ENCODE peak calls at places on chromosomes 16 and 17, in five cellular contexts. U, Z, J, W and R are unnamed samples.

GRCh38 chr16:70723740-70724145 is 37.9 kb upstream of the MTSS2 start:
- DNase-seq in U (no peak), Z (no peak), J (no peak), W (no peak), R (no peak)

GRCh38 chr16:10572611-10573010 is 7.8 kb downstream of the EMP2 start:
- DNase-seq in U (no peak), Z (no peak), J (no peak), W (no peak), R (no peak)

GRCh38 chr17:56912105-56912999 is 1.5 kb downstream of the TRIM25 start:
- DNase-seq in U (peak), Z (peak), J (peak), W (peak), R (peak)

GRCh38 chr17:10119203-10120112 is 78.9 kb downstream of the GAS7 start:
- DNase-seq in U (peak), Z (no peak), J (peak), W (no peak), R (peak)

GRCh38 chr16:85673529-85674417 is 15.0 kb downstream of the GINS2 start:
- DNase-seq in U (peak), Z (no peak), J (no peak), W (peak), R (no peak)

GRCh38 chr16:58306327-58306726 is 11.5 kb upstream of the PRSS54 start:
- DNase-seq in U (peak), Z (no peak), J (peak), W (no peak), R (peak)

GRCh38 chr16:466651-467050 is 41.2 kb downstream of the RAB11FIP3 start:
- DNase-seq in U (no peak), Z (no peak), J (no peak), W (no peak), R (no peak)

GRCh38 chr16:51888534-51888933 is 658.4 kb downstream of the TOX3 start:
- DNase-seq in U (no peak), Z (no peak), J (no peak), W (no peak), R (no peak)

GRCh38 chr17:83195330-83196087 is 116.1 kb downstream of the METRNL start:
- DNase-seq in U (peak), Z (no peak), J (no peak), W (no peak), R (peak)

GRCh38 chr16:53041196-53041977 is 11.3 kb downstream of the CHD9NB start:
- DNase-seq in U (peak), Z (peak), J (peak), W (no peak), R (no peak)

GRCh38 chr17:68705331-68706166 is 104.4 kb upstream of the FAM20A start:
- DNase-seq in U (no peak), Z (no peak), J (no peak), W (no peak), R (no peak)

GRCh38 chr17:43212641-43213490 is 1.2 kb downstream of the TMEM106A start:
- DNase-seq in U (no peak), Z (no peak), J (peak), W (no peak), R (no peak)

GRCh38 chr16:70331091-70331490 is 15.6 kb upstream of the DDX19A start:
- DNase-seq in U (no peak), Z (no peak), J (no peak), W (no peak), R (no peak)

GRCh38 chr17:56914641-56915263 is 903 bp upstream of the TRIM25 start:
- DNase-seq in U (no peak), Z (no peak), J (no peak), W (peak), R (no peak)

GRCh38 chr16:58194790-58195189 is 3.1 kb downstream of the CSNK2A2 start:
- DNase-seq in U (no peak), Z (no peak), J (no peak), W (no peak), R (no peak)

GRCh38 chr16:11318817-11319216 is 26.4 kb upstream of the RMI2 start:
- DNase-seq in U (no peak), Z (no peak), J (no peak), W (no peak), R (no peak)

GRCh38 chr17:48542114-48542955 is 2.6 kb downstream of the HOXB2 start:
- DNase-seq in U (no peak), Z (peak), J (no peak), W (no peak), R (no peak)

GRCh38 chr17:1919206-1919605 is 89.4 kb downstream of the RPA1 start:
- DNase-seq in U (no peak), Z (no peak), J (no peak), W (no peak), R (no peak)

GRCh38 chr17:11880714-11881113 is 116.6 kb downstream of the ZNF18 start:
- DNase-seq in U (no peak), Z (no peak), J (peak), W (no peak), R (no peak)

GRCh38 chr17:42363767-42364585 is 24.3 kb downstream of the STAT3 start:
- DNase-seq in U (no peak), Z (no peak), J (no peak), W (no peak), R (peak)

GRCh38 chr17:49002766-49003165 is 5.6 kb downstream of the IGF2BP1 start:
- DNase-seq in U (no peak), Z (no peak), J (no peak), W (no peak), R (no peak)

GRCh38 chr16:48081656-48082055 is 74.1 kb downstream of the ABCC12 start:
- DNase-seq in U (no peak), Z (no peak), J (no peak), W (no peak), R (no peak)

GRCh38 chr16:30867747-30868146 is 26.1 kb downstream of the BCL7C start:
- DNase-seq in U (no peak), Z (no peak), J (no peak), W (no peak), R (no peak)

GRCh38 chr17:65265276-65265675 is 128.1 kb downstream of the RGS9 start:
- DNase-seq in U (no peak), Z (no peak), J (no peak), W (no peak), R (no peak)

GRCh38 chr17:28407974-28408306 is 1.9 kb upstream of the SLC46A1 start:
- DNase-seq in U (no peak), Z (no peak), J (no peak), W (no peak), R (no peak)

GRCh38 chr17:5773942-5774341 is 189.6 kb upstream of the NLRP1 start:
- DNase-seq in U (no peak), Z (no peak), J (no peak), W (no peak), R (no peak)

GRCh38 chr16:75061677-75062076 is 54.9 kb downstream of the LDHD start:
- DNase-seq in U (no peak), Z (peak), J (no peak), W (no peak), R (no peak)

GRCh38 chr17:2883544-2884203 is 87.4 kb downstream of the RAP1GAP2 start:
- DNase-seq in U (peak), Z (no peak), J (no peak), W (no peak), R (no peak)

GRCh38 chr17:61382796-61383688 is 16.6 kb upstream of the TBX2 start:
- DNase-seq in U (no peak), Z (no peak), J (no peak), W (no peak), R (no peak)

GRCh38 chr16:84041421-84041820 is 1.2 kb downstream of the SLC38A8 start:
- DNase-seq in U (no peak), Z (no peak), J (no peak), W (no peak), R (no peak)

GRCh38 chr16:20410153-20410723 is 904 bp downstream of the ACSM5 start:
- DNase-seq in U (no peak), Z (no peak), J (no peak), W (no peak), R (no peak)

GRCh38 chr16:5863207-5863606 is 765.6 kb upstream of the EEF2KMT start:
- DNase-seq in U (no peak), Z (no peak), J (no peak), W (no peak), R (no peak)

GRCh38 chr17:15257316-15257925 is 7.7 kb downstream of the PMP22 start:
- DNase-seq in U (peak), Z (peak), J (peak), W (peak), R (peak)

GRCh38 chr17:43940630-43941029 is 1.6 kb downstream of the PPY start:
- DNase-seq in U (no peak), Z (no peak), J (no peak), W (no peak), R (peak)

GRCh38 chr16:20884240-20884556 is 16.0 kb downstream of the DCUN1D3 start:
- DNase-seq in U (no peak), Z (peak), J (peak), W (peak), R (no peak)

GRCh38 chr17:65088621-65089385 is 32.3 kb upstream of the GNA13 start:
- DNase-seq in U (no peak), Z (no peak), J (no peak), W (no peak), R (no peak)

GRCh38 chr17:37488607-37489196 is 989 bp upstream of the DUSP14 start:
- DNase-seq in U (peak), Z (peak), J (peak), W (peak), R (peak)

GRCh38 chr17:58339775-58340622 is 11.4 kb upstream of the TSPOAP1 start:
- DNase-seq in U (no peak), Z (no peak), J (no peak), W (no peak), R (no peak)

GRCh38 chr16:17251496-17251895 is 219.3 kb downstream of the XYLT1 start:
- DNase-seq in U (no peak), Z (no peak), J (no peak), W (no peak), R (no peak)
- H3K27ac ChIP-seq in U (no peak), Z (no peak), J (no peak), W (no peak), R (no peak)

GRCh38 chr17:737561-738113 is 5.2 kb downstream of the TLCD3A start:
- DNase-seq in U (no peak), Z (no peak), J (no peak), W (no peak), R (no peak)

GRCh38 chr17:731943-732787 is at the start of gene TLCD3A:
- DNase-seq in U (peak), Z (peak), J (peak), W (peak), R (peak)

GRCh38 chr17:728911-729310 is 3.5 kb upstream of the TLCD3A start:
- DNase-seq in U (no peak), Z (no peak), J (no peak), W (no peak), R (no peak)

GRCh38 chr17:732788-733720 is 658 bp downstream of the TLCD3A start:
- DNase-seq in U (peak), Z (no peak), J (peak), W (no peak), R (peak)

DNA sequence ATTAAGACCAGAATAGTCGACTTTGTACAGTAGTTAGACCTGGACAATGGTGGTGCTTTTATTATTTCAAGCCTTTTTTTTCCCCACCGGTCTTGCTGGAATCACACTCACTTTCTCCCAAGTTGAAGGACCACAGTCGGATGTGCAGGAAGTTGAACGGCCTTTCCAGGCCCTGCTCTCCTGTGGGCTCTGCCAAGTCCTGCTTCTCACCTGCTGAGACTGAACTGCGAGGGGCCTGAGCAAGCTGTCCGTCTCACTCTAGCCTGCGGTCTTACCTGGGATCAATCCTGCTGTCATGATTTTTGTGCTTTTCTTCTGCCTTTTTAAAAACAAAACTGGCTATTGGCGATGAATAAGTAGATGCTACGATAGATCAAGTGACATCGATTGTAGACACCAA is 1.3 kb downstream of the TLCD3A start:
- DNase-seq in U (no peak), Z (no peak), J (no peak), W (no peak), R (no peak)
- TF ChIP-seq POLR2A in U (no peak), Z (no peak), J (no peak), W (no peak), R (no peak)

GRCh38 chr17:76640550-76641380 is 2.8 kb downstream of the ST6GALNAC1 start:
- DNase-seq in U (peak), Z (no peak), J (no peak), W (no peak), R (no peak)
- H3K27ac ChIP-seq in U (no peak), Z (no peak), J (peak), W (no peak), R (no peak)

DNA sequence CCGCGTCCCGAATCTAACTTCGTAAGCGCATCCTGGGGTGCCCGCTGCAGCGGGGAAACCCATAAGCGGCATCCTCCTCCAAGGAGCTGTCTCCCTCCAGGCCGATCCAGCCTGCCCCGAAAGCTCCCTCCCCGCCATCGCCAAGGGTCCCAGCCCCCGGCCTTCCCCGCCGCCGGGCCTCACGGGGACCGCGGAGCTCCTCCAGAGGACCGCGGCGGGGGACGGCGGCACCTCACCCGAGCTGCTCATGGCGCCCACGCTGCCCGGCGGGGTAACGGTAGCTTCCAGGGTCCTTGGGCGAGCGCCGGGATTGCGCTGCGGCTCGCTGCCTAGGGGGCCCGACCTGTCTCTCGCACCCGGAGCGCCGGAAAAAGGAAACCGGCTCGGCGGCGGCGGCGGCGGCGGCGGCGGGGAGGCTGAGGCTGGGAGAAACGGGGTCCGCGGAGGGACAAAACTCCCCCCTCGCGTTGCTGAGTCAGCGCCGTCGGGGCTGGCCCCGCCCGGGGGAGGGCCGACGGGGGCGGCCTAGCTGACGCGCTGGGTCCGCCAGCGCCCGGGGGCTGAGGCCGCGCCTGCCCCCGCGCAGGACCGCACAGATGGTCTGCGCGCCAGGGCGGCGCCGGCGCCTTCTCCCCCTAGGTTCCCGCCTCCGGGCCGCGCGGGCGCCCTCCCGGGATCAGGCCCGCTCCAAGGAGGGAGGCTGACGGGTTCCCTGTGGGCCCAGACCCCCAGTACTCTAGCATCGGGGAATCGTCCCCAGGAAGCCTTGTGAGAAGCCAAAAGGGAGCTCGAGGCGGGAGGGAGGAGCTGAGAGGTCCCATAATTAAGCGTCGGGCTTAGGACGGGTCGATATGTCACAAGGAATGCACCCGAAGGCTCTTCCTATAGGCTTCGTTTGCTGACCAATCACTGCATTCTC is at the start of gene BLMH:
- DNase-seq in U (peak), Z (peak), J (peak), W (peak), R (peak)
- TF ChIP-seq POLR2A in U (peak), Z (peak), J (peak), W (peak), R (no peak)

GRCh38 chr16:89525146-89525913 is 17.1 kb downstream of the SPG7 start:
- DNase-seq in U (no peak), Z (no peak), J (peak), W (no peak), R (no peak)
- H3K27ac ChIP-seq in U (no peak), Z (no peak), J (no peak), W (no peak), R (no peak)

GRCh38 chr17:50112694-50113093 is 17.3 kb downstream of the SAMD14 start:
- DNase-seq in U (peak), Z (no peak), J (no peak), W (peak), R (no peak)

GRCh38 chr17:50111687-50112655 is 16.8 kb downstream of the PDK2 start:
- DNase-seq in U (peak), Z (no peak), J (no peak), W (peak), R (peak)

GRCh38 chr17:50109207-50109606 is 14.1 kb downstream of the PDK2 start:
- DNase-seq in U (peak), Z (no peak), J (no peak), W (no peak), R (no peak)

GRCh38 chr17:50109785-50110184 is 14.6 kb downstream of the PDK2 start:
- DNase-seq in U (peak), Z (no peak), J (no peak), W (peak), R (no peak)

GRCh38 chr17:50110591-50111349 is 15.6 kb downstream of the PDK2 start:
- DNase-seq in U (peak), Z (no peak), J (no peak), W (peak), R (no peak)
- TF ChIP-seq POLR2A in U (peak), Z (no peak), J (no peak), W (no peak), R (no peak)

DNA sequence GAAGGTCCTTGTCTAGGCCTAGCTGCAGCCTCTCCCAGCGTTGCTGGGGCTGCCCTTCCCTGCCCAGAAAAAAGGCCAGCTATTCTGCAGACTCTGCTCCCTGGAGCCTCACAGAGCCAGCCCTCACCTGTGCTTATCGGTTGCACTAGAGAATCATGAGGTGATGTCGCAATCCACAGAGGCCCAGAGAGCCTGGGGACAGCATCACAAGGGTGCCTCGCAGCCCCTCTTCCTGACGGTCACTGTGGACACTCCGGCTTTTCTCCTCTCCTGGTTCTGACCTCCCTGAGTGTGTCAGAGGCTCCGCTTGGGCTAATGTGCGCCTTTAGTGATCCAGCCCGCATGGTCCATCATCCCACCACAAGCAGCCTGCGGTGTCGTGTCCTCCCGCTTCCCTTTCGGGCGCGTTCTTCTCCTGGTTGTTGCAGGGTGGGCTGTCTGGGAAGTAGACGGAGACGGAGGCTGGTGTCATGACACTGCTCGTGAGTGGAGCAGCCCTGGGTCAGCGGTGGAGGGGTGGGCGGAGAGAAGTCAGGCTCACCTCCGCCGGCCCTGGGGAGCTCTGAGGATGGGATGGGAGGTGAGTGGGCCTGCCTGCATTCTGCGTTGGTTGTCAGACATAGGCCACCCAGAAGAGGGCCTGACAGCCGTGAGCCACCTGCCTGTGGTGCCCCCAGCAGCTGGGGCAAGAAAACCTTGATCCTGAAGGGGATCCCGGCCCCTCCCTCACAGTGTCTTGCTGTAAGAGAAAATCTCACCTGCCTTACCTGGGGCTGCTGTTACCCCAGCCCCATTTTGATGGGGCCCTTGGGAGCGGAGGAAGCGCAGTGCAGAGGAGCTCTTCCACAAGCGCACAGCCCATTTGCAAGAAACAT is 165.9 kb upstream of the CHMP6 start:
- DNase-seq in U (no peak), Z (no peak), J (no peak), W (peak), R (no peak)
- H3K27ac ChIP-seq in U (no peak), Z (no peak), J (no peak), W (no peak), R (no peak)

DNA sequence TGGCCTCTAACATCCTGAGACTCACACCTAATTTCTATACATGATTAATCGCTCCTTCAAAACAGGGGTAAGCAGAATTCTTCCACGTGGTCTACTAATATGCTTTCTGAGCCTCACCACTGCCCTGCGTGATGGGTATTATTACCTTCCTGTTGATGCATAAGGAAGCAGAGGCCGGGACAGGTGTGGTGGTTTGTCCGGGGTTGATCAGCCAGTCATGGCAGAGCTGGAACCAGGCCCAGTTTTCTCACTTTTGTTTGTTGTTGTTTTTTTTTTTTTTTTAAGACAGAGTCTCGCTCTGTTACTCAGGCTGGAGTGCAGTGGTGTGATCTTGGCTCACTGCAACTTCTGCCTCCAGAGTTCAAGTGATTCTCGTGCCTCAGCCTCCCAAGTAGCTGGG is 31.2 kb downstream of the RNF135 start:
- DNase-seq in U (no peak), Z (no peak), J (peak), W (no peak), R (no peak)
- TF ChIP-seq POLR2A in U (no peak), Z (no peak), J (no peak), W (no peak), R (no peak)